ENCODE peak calls at places on chromosomes 16 and 17, in ten cellular contexts. N, B, E, L, D, W, R, Z, Q and J are unnamed samples.

GRCh38 chr16:13109171-13109570 is 207.8 kb downstream of the SHISA9 start:
- DNase-seq in N (no peak), B (no peak), E (no peak), L (no peak), D (no peak), W (peak; percentile 66), R (no peak), Z (no peak), Q (no peak), J (peak; percentile 79)

GRCh38 chr17:61002316-61002736 is 324.7 kb downstream of the BCAS3 start:
- DNase-seq in N (no peak), B (no peak), E (no peak), L (peak; percentile 29), D (peak; percentile 71), W (peak; percentile 57), R (no peak), Z (no peak), Q (peak; percentile 60), J (peak; percentile 53)

GRCh38 chr17:40157972-40158371 is 17.6 kb downstream of the CASC3 start:
- DNase-seq in N (no peak), B (no peak), E (no peak), L (no peak), D (no peak), W (no peak), R (no peak), Z (no peak), Q (no peak), J (no peak)

GRCh38 chr17:81537856-81538555 is 9.8 kb downstream of the FSCN2 start:
- DNase-seq in N (no peak), B (no peak), E (no peak), L (peak; percentile 64), D (no peak), W (no peak), R (no peak), Z (no peak), Q (peak; percentile 18), J (no peak)

GRCh38 chr17:62732125-62732524 is 76.0 kb downstream of the MARCHF10 start:
- DNase-seq in N (no peak), B (no peak), E (no peak), L (no peak), D (no peak), W (no peak), R (no peak), Z (no peak), Q (no peak), J (no peak)

GRCh38 chr17:2595736-2596135 is 2.3 kb downstream of the PAFAH1B1 start:
- DNase-seq in N (no peak), B (no peak), E (no peak), L (no peak), D (peak; percentile 36), W (no peak), R (no peak), Z (no peak), Q (no peak), J (no peak)

GRCh38 chr17:44672479-44673093 is 16.3 kb downstream of the MEIOC start:
- DNase-seq in N (peak; percentile 12), B (no peak), E (no peak), L (no peak), D (peak; percentile 55), W (peak; percentile 34), R (no peak), Z (no peak), Q (peak; percentile 9), J (peak; percentile 12)

GRCh38 chr16:4200000-4200780 is 41.7 kb downstream of the SRL start:
- DNase-seq in N (peak; percentile 7), B (peak; percentile 34), E (peak; percentile 13), L (peak; percentile 79), D (peak; percentile 72), W (peak; percentile 55), R (no peak), Z (peak; percentile 55), Q (no peak), J (peak; percentile 83)

GRCh38 chr17:9900744-9901143 is 4.3 kb downstream of the RCVRN start:
- DNase-seq in N (no peak), B (no peak), E (no peak), L (no peak), D (peak; percentile 55), W (peak; percentile 72), R (no peak), Z (no peak), Q (no peak), J (peak; percentile 81)

GRCh38 chr17:68289936-68290267 is 1.0 kb downstream of the SLC16A6 start:
- DNase-seq in N (no peak), B (no peak), E (no peak), L (no peak), D (no peak), W (no peak), R (no peak), Z (no peak), Q (no peak), J (no peak)

GRCh38 chr16:88926374-88926990 is 50.5 kb downstream of the CBFA2T3 start:
- DNase-seq in N (no peak), B (no peak), E (no peak), L (no peak), D (no peak), W (no peak), R (no peak), Z (no peak), Q (no peak), J (peak; percentile 81)

GRCh38 chr16:4898811-4899473 is 38.0 kb downstream of the PPL start:
- DNase-seq in N (no peak), B (no peak), E (no peak), L (no peak), D (no peak), W (no peak), R (no peak), Z (no peak), Q (no peak), J (no peak)

GRCh38 chr16:67036323-67036741 is 7.4 kb downstream of the CBFB start:
- DNase-seq in N (no peak), B (no peak), E (no peak), L (peak; percentile 47), D (no peak), W (no peak), R (no peak), Z (no peak), Q (no peak), J (no peak)

GRCh38 chr17:78787444-78787843 is 5.4 kb upstream of the CYTH1 start:
- DNase-seq in N (no peak), B (no peak), E (no peak), L (no peak), D (no peak), W (no peak), R (no peak), Z (no peak), Q (no peak), J (no peak)

GRCh38 chr16:86611517-86611840 is 33.1 kb downstream of the FOXL1 start:
- DNase-seq in N (no peak), B (no peak), E (no peak), L (no peak), D (peak; percentile 91), W (no peak), R (no peak), Z (no peak), Q (no peak), J (no peak)

GRCh38 chr16:31874354-31875111 is 926 bp downstream of the ZNF267 start:
- DNase-seq in N (no peak), B (peak; percentile 67), E (no peak), L (no peak), D (peak; percentile 55), W (peak; percentile 71), R (no peak), Z (peak; percentile 45), Q (no peak), J (peak; percentile 68)

GRCh38 chr17:41647038-41647813 is 22.9 kb upstream of the KRT17 start:
- DNase-seq in N (no peak), B (no peak), E (no peak), L (no peak), D (no peak), W (no peak), R (no peak), Z (no peak), Q (peak; percentile 43), J (no peak)

GRCh38 chr16:85888405-85889331 is 10.3 kb upstream of the IRF8 start:
- DNase-seq in N (peak; percentile 29), B (peak; percentile 73), E (no peak), L (no peak), D (peak; percentile 70), W (peak; percentile 89), R (no peak), Z (no peak), Q (no peak), J (peak; percentile 94)

GRCh38 chr17:81581758-81582157 is 29.6 kb upstream of the FAAP100 start:
- DNase-seq in N (no peak), B (no peak), E (no peak), L (no peak), D (no peak), W (no peak), R (no peak), Z (no peak), Q (no peak), J (no peak)

GRCh38 chr16:86775401-86775985 is 197.1 kb downstream of the FOXL1 start:
- DNase-seq in N (no peak), B (no peak), E (no peak), L (no peak), D (no peak), W (no peak), R (no peak), Z (no peak), Q (no peak), J (peak; percentile 50)

GRCh38 chr17:67718325-67718941 is 697 bp downstream of the NOL11 start:
- DNase-seq in N (no peak), B (peak; percentile 24), E (peak; percentile 42), L (peak; percentile 14), D (peak; percentile 32), W (peak; percentile 42), R (no peak), Z (no peak), Q (peak; percentile 60), J (peak; percentile 54)

GRCh38 chr17:58083491-58084316 is 485 bp downstream of the DYNLL2 start:
- DNase-seq in N (no peak), B (peak; percentile 81), E (peak; percentile 35), L (peak; percentile 74), D (peak; percentile 55), W (no peak), R (peak; percentile 42), Z (peak; percentile 78), Q (no peak), J (peak; percentile 71)

GRCh38 chr16:81524382-81524781 is 79.8 kb downstream of the CMIP start:
- DNase-seq in N (no peak), B (no peak), E (no peak), L (no peak), D (no peak), W (no peak), R (peak; percentile 19), Z (no peak), Q (no peak), J (no peak)